ENCODE peak calls at places on chromosome 13, in five cellular contexts. N, Q, B, F and U are unnamed samples.

GRCh38 chr13:30158774-30159445 is 148.4 kb downstream of the KATNAL1 start:
- DNase-seq in B (peak), N (no peak), Q (no peak), F (no peak), U (no peak)

GRCh38 chr13:34201050-34201913 is 383.3 kb downstream of the RFC3 start:
- DNase-seq in Q (no peak), B (peak), N (no peak), F (no peak), U (no peak)

GRCh38 chr13:48492123-48493075 is 40.5 kb downstream of the RCBTB2 start:
- DNase-seq in B (no peak), F (no peak), Q (no peak), N (no peak), U (peak)

GRCh38 chr13:47218611-47219010 is 321.8 kb upstream of the HTR2A start:
- DNase-seq in F (no peak), B (no peak), N (no peak), Q (no peak), U (no peak)

GRCh38 chr13:43963726-43964125 is 84.0 kb downstream of the LACC1 start:
- DNase-seq in N (peak), B (peak), F (no peak), Q (peak), U (no peak)

GRCh38 chr13:43432948-43433347 is 353.8 kb downstream of the ENOX1 start:
- DNase-seq in F (no peak), Q (no peak), N (no peak), B (no peak), U (no peak)

GRCh38 chr13:49218493-49219051 is 1.6 kb upstream of the MLNR start:
- DNase-seq in N (peak), Q (peak), F (no peak), B (no peak), U (no peak)

GRCh38 chr13:49641810-49642291 is 13.5 kb downstream of the ARL11 start:
- DNase-seq in Q (no peak), B (peak), N (no peak), F (no peak), U (peak)

GRCh38 chr13:48448285-48448962 is 35.5 kb upstream of the LPAR6 start:
- DNase-seq in N (no peak), F (no peak), B (peak), Q (no peak), U (no peak)

GRCh38 chr13:29583073-29583785 is 12.3 kb downstream of the SLC7A1 start:
- DNase-seq in B (peak), F (no peak), N (no peak), Q (peak), U (peak)

GRCh38 chr13:32262165-32262564 is 53.0 kb downstream of the ZAR1L start:
- DNase-seq in F (no peak), B (no peak), N (no peak), Q (no peak), U (no peak)

GRCh38 chr13:79481685-79482052 is 714 bp downstream of the NDFIP2 start:
- DNase-seq in B (peak), F (no peak), Q (no peak), N (no peak), U (peak)

GRCh38 chr13:100872761-100873160 is 198.2 kb upstream of the TMTC4 start:
- DNase-seq in Q (no peak), F (no peak), N (no peak), B (no peak), U (no peak)

GRCh38 chr13:74074723-74075122 is 59.5 kb downstream of the KLF12 start:
- DNase-seq in F (no peak), Q (no peak), N (no peak), B (peak), U (no peak)

GRCh38 chr13:44174769-44175425 is 198.7 kb upstream of the SERP2 start:
- DNase-seq in N (no peak), F (no peak), B (no peak), Q (peak), U (no peak)

GRCh38 chr13:20035130-20035529 is 76.6 kb downstream of the ZMYM2 start:
- DNase-seq in Q (no peak), F (no peak), B (peak), N (no peak), U (no peak)

GRCh38 chr13:79874396-79875360 is 393.7 kb downstream of the NDFIP2 start:
- DNase-seq in F (no peak), B (no peak), N (no peak), Q (no peak), U (no peak)

GRCh38 chr13:33281951-33282595 is 3.5 kb downstream of the STARD13 start:
- DNase-seq in Q (no peak), B (peak), N (no peak), F (no peak), U (no peak)

GRCh38 chr13:51848674-51849073 is 3.7 kb upstream of the TMEM272 start:
- DNase-seq in B (peak), N (no peak), F (no peak), Q (no peak), U (no peak)

GRCh38 chr13:110485604-110486003 is 75.9 kb downstream of the RAB20 start:
- DNase-seq in F (peak), N (peak), Q (peak), B (no peak), U (no peak)

GRCh38 chr13:92896842-92897241 is 329.8 kb upstream of the GPC6 start:
- DNase-seq in Q (peak), N (peak), B (peak), F (no peak), U (no peak)

GRCh38 chr13:98978280-98978679 is 416 bp upstream of the DOCK9 start:
- DNase-seq in N (no peak), B (peak), Q (no peak), F (no peak), U (no peak)

GRCh38 chr13:113544071-113544891 is 40.3 kb upstream of the TFDP1 start:
- DNase-seq in B (no peak), N (no peak), Q (no peak), F (no peak), U (no peak)

GRCh38 chr13:65497265-65497664 is 1732.9 kb downstream of the PCDH9 start:
- DNase-seq in B (peak), Q (no peak), N (no peak), F (no peak), U (no peak)

GRCh38 chr13:93861818-93862217 is 617.7 kb downstream of the DCT start:
- DNase-seq in F (no peak), Q (peak), B (no peak), N (no peak), U (no peak)

GRCh38 chr13:110812111-110812868 is 98.8 kb downstream of the ING1 start:
- DNase-seq in N (no peak), B (no peak), Q (peak), F (no peak), U (no peak)

GRCh38 chr13:49219647-49220034 is 497 bp upstream of the MLNR start:
- DNase-seq in Q (no peak), F (no peak), B (no peak), N (no peak), U (no peak)

GRCh38 chr13:75482070-75482819 is at the start of gene TBC1D4:
- DNase-seq in F (peak), N (peak), Q (peak), B (peak), U (peak)

GRCh38 chr13:50340566-50341287 is 325.5 kb downstream of the KCNRG start:
- DNase-seq in B (no peak), N (peak), Q (no peak), F (no peak), U (no peak)

GRCh38 chr13:44305216-44305615 is 68.4 kb upstream of the SERP2 start:
- DNase-seq in F (no peak), N (peak), B (no peak), Q (peak), U (no peak)

GRCh38 chr13:74574964-74575728 is 440.9 kb upstream of the KLF12 start:
- DNase-seq in N (no peak), B (no peak), F (no peak), Q (peak), U (no peak)

GRCh38 chr13:38398810-38399493 is 49.3 kb downstream of the UFM1 start:
- DNase-seq in B (peak), F (no peak), Q (no peak), N (no peak), U (no peak)

GRCh38 chr13:81017525-81018152 is 676.7 kb upstream of the SPRY2 start:
- DNase-seq in B (peak), F (no peak), Q (no peak), N (peak), U (no peak)

GRCh38 chr13:113621046-113621445 is 36.5 kb downstream of the TFDP1 start:
- DNase-seq in Q (no peak), B (no peak), F (no peak), N (no peak), U (no peak)

GRCh38 chr13:101382701-101383100 is 33.6 kb downstream of the NALCN start:
- DNase-seq in B (no peak), N (no peak), F (no peak), Q (no peak), U (no peak)

GRCh38 chr13:102598061-102598460 is 1.3 kb downstream of the TPP2 start:
- DNase-seq in N (no peak), Q (no peak), F (no peak), B (no peak), U (no peak)

DNA sequence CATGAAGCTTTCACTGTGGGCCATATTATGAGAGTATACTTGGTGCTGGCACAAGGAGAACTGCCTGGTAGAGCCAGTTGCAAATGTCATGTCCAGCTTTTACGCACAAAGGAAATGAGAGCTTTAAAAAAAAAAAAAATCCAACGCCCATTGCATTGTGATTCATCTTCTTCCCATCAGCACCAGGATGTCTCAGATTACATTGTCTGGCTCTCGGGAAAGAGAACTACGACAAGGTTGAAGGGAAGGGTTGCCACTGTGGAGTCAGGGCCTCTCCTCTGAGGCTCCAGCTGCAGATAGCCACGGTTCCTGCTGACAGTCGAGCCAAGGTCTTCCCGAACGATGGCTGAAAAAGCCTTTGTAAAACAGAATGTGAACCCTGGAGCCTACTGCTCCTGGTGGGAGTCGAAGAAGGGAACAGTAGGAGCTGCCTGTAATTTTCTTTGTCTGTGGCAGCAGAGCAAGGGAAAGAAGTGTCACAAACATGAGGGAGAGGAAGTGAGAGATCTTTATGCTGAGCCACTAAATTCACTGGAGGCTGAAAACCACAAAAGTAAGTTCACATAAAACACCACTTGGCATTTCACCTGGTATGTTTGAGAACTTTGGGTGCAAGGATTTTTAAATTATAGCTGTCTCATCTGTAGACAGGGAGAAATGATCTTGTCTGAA is 704.7 kb downstream of the DIAPH3 start:
- DNase-seq in F (no peak), N (peak), B (peak), Q (no peak), U (no peak)
- H3K9ac ChIP-seq in F (no peak), N (no peak), B (peak), Q (no peak), U (no peak)

GRCh38 chr13:46170268-46170667 is 11.7 kb downstream of the LCP1 start:
- DNase-seq in N (no peak), F (peak), Q (peak), B (no peak), U (no peak)
- H3K9ac ChIP-seq in N (no peak), F (no peak), Q (no peak), B (no peak), U (no peak)

GRCh38 chr13:36432106-36432544 is at the start of gene CCNA1:
- DNase-seq in B (peak), N (peak), Q (peak), F (peak), U (peak)
- H3K9ac ChIP-seq in B (peak), N (no peak), Q (no peak), F (peak), U (no peak)

GRCh38 chr13:27371932-27372331 is 52.5 kb upstream of the GTF3A start:
- DNase-seq in Q (no peak), N (no peak), F (no peak), B (no peak), U (no peak)

GRCh38 chr13:27372896-27373295 is 51.5 kb upstream of the GTF3A start:
- DNase-seq in F (no peak), B (no peak), N (peak), Q (no peak), U (peak)

GRCh38 chr13:27375686-27376326 is 48.6 kb upstream of the GTF3A start:
- DNase-seq in F (no peak), N (peak), B (peak), Q (peak), U (peak)

GRCh38 chr13:27374126-27374613 is 50.2 kb upstream of the GTF3A start:
- DNase-seq in Q (no peak), N (no peak), F (no peak), B (peak), U (peak)

GRCh38 chr13:27374650-27375049 is 49.8 kb upstream of the GTF3A start:
- DNase-seq in N (peak), Q (peak), B (peak), F (no peak), U (peak)
- H3K9ac ChIP-seq in N (no peak), Q (no peak), B (peak), F (no peak), U (peak)

GRCh38 chr13:26132756-26133155 is 80.9 kb upstream of the SHISA2 start:
- DNase-seq in B (peak), Q (no peak), N (peak), F (no peak), U (no peak)
- H3K9ac ChIP-seq in B (no peak), Q (no peak), N (no peak), F (no peak), U (no peak)